ENCODE peak calls at places on chromosomes 5 and 9, in five cellular contexts. A is GM12878, J is HepG2, I is H1, R is K562. P is an unnamed sample.

GRCh38 chr9:79053613-79054012 is 518.2 kb upstream of the TLE4 start:
- DNase-seq in J (no peak), I (no peak), R (no peak), A (peak), P (no peak)

GRCh38 chr5:180847053-180847452 is 14.0 kb downstream of the ZFP62 start:
- DNase-seq in I (no peak), R (no peak), J (no peak), A (no peak), P (no peak)

GRCh38 chr9:128724744-128725211 is 851 bp upstream of the ZDHHC12 start:
- DNase-seq in I (peak), J (peak), R (peak), A (peak), P (peak)

GRCh38 chr9:136726631-136727191 is 14.3 kb downstream of the DIPK1B start:
- DNase-seq in I (no peak), J (peak), A (peak), R (peak), P (peak)

GRCh38 chr9:2876320-2876719 is 32.4 kb upstream of the PUM3 start:
- DNase-seq in R (no peak), A (no peak), I (no peak), J (no peak), P (no peak)

GRCh38 chr5:87116821-87117512 is 150.7 kb upstream of the RASA1 start:
- DNase-seq in A (peak), I (no peak), J (no peak), R (no peak), P (no peak)

GRCh38 chr9:19161257-19162025 is 34.1 kb upstream of the PLIN2 start:
- DNase-seq in I (no peak), A (peak), J (peak), R (peak), P (no peak)

GRCh38 chr9:110050925-110051355 is 157.0 kb downstream of the C9orf152 start:
- DNase-seq in A (no peak), J (no peak), R (no peak), I (no peak), P (no peak)

GRCh38 chr9:121339437-121339836 is 30.6 kb downstream of the STOM start:
- DNase-seq in I (no peak), R (no peak), J (no peak), A (no peak), P (no peak)

GRCh38 chr9:23821400-23822181 is 4.4 kb downstream of the ELAVL2 start:
- DNase-seq in R (no peak), A (no peak), J (no peak), I (peak), P (peak)

GRCh38 chr5:97162045-97162444 is 19.6 kb upstream of the LIX1 start:
- DNase-seq in R (peak), J (peak), I (peak), A (peak), P (peak)

GRCh38 chr9:98555851-98556465 is 152.8 kb downstream of the GABBR2 start:
- DNase-seq in J (no peak), A (no peak), I (no peak), R (no peak), P (no peak)

GRCh38 chr5:35120745-35121144 is 73.0 kb upstream of the AGXT2 start:
- DNase-seq in A (no peak), J (no peak), R (no peak), I (no peak), P (no peak)

GRCh38 chr5:61811052-61811451 is 479.0 kb downstream of the ZSWIM6 start:
- DNase-seq in R (no peak), A (no peak), J (no peak), I (no peak), P (no peak)

GRCh38 chr9:35367451-35367850 is 122.5 kb upstream of the RUSC2 start:
- DNase-seq in A (no peak), I (no peak), R (no peak), J (no peak), P (no peak)

GRCh38 chr5:56569576-56569975 is 245.8 kb upstream of the MAP3K1 start:
- DNase-seq in A (no peak), I (no peak), R (no peak), J (no peak), P (no peak)

GRCh38 chr9:27505744-27506161 is 18.3 kb upstream of the IFNK start:
- DNase-seq in R (no peak), I (no peak), J (no peak), A (no peak), P (no peak)

GRCh38 chr5:80216753-80217596 is 38.9 kb downstream of the SERINC5 start:
- DNase-seq in R (no peak), I (no peak), J (no peak), A (no peak), P (no peak)

DNA sequence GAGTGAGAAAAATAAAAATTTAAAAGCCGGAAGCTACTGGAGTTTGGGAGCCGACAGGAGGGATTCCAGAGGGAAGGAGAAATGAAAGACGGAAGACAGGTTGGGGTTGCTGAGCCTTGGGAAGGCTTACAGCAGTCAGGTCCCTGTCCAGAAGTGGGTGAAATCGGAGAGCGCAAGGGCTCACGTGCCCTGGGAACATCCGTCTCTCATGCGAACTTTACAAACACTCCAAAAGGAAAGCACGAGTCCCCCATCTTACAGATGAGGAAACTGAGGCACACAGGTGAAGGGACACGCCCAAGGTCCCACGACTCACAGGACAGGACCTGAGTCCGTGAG is 351 bp upstream of the OLFML2A start:
- DNase-seq in J (no peak), I (peak), A (no peak), R (no peak), P (no peak)
- H3K4me2 ChIP-seq in J (peak), I (peak), A (peak), R (no peak), P (peak)

GRCh38 chr9:72954431-72955420 is 1.9 kb upstream of the ALDH1A1 start:
- DNase-seq in I (no peak), A (no peak), R (no peak), J (no peak), P (no peak)
- TF ChIP-seq TAF1 in I (no peak), A (no peak), R (no peak), J (no peak), P (no peak)

GRCh38 chr9:105672711-105673234 is 10.5 kb downstream of the TAL2 start:
- DNase-seq in I (no peak), J (no peak), A (no peak), R (peak), P (no peak)

GRCh38 chr9:105670315-105670714 is 8.1 kb downstream of the TAL2 start:
- DNase-seq in R (no peak), I (no peak), A (no peak), J (no peak), P (no peak)

GRCh38 chr9:105670775-105671174 is 8.5 kb downstream of the TAL2 start:
- DNase-seq in I (no peak), R (no peak), J (no peak), A (no peak), P (no peak)

GRCh38 chr9:105663914-105664313 is 1.7 kb downstream of the TAL2 start:
- DNase-seq in J (no peak), R (no peak), A (no peak), I (no peak), P (no peak)

GRCh38 chr9:105667867-105668266 is 5.6 kb downstream of the TAL2 start:
- DNase-seq in J (no peak), A (no peak), R (no peak), I (no peak), P (no peak)
- H3K4me2 ChIP-seq in J (no peak), A (no peak), R (no peak), I (no peak), P (no peak)

GRCh38 chr5:179355976-179356968 is 11.0 kb upstream of the ADAMTS2 start:
- DNase-seq in R (no peak), I (no peak), A (no peak), J (no peak), P (no peak)
- TF ChIP-seq TAF1 in R (no peak), I (no peak), A (no peak), J (no peak), P (no peak)

GRCh38 chr5:173330856-173331206 is 2.6 kb upstream of the STC2 start:
- DNase-seq in J (no peak), R (no peak), I (no peak), A (no peak), P (no peak)
- H3K4me2 ChIP-seq in J (peak), R (no peak), I (no peak), A (no peak), P (no peak)

GRCh38 chr9:81671880-81672280 is 17.5 kb downstream of the TLE1 start:
- DNase-seq in A (no peak), I (no peak), J (no peak), R (no peak), P (no peak)
- TF ChIP-seq TAF1 in A (no peak), I (no peak), J (no peak), R (no peak), P (no peak)

DNA sequence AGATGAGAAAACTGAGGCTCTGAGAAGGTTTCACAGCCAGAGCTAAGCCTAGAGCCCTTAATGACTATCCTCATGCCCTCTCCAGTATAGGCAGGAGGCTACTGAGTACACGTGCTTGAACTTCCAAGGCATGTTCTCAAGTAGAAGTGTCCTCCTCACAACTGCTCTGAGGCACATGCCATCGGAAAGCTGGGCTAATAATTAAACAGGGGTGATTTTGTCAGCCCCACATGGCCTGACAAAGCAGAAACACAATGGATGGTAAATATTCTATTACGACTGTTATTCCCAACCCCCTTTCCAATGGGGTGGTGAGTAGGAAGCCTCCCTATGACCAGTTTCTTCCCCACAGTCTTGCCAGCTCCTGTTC is 34.3 kb downstream of the KCNIP1 start:
- DNase-seq in A (no peak), R (no peak), J (no peak), I (no peak), P (no peak)
- H3K4me2 ChIP-seq in A (no peak), R (no peak), J (no peak), I (no peak), P (no peak)